ENCODE peak calls at places on chromosomes 11 and 22, in eight cellular contexts. X is small intestine, V is uterus, P is IMR-90, B is neural progenitor cell, G is cardiac muscle cell, A is esophagus squamous epithelium, L is GM23248. N is an unnamed sample.

GRCh38 chr11:36234825-36235224 is 54.4 kb downstream of the COMMD9 start:
- DNase-seq in V (no peak), A (no peak), G (no peak), L (no peak), X (no peak), B (no peak), P (no peak), N (no peak)

GRCh38 chr11:86575927-86576326 is 96.5 kb downstream of the ME3 start:
- DNase-seq in P (no peak), B (no peak), V (no peak), L (no peak), A (no peak), X (no peak), G (no peak), N (no peak)

GRCh38 chr11:134126197-134126822 is 57.4 kb downstream of the JAM3 start:
- DNase-seq in L (peak; percentile 96), X (no peak), V (no peak), P (peak; percentile 97), B (no peak), A (no peak), G (peak; percentile 52), N (no peak)

GRCh38 chr11:993632-994167 is 42.8 kb downstream of the MUC6 start:
- DNase-seq in L (no peak), X (no peak), B (no peak), A (no peak), V (no peak), G (no peak), P (no peak), N (no peak)

GRCh38 chr11:134252539-134253188 is 488 bp downstream of the THYN1 start:
- DNase-seq in B (peak; percentile 63), L (peak; percentile 84), V (no peak), A (no peak), X (peak; percentile 24), G (peak; percentile 68), P (peak; percentile 57), N (no peak)

GRCh38 chr11:114395776-114396175 is 4.5 kb downstream of the C11orf71 start:
- DNase-seq in X (peak; percentile 7), A (no peak), B (peak; percentile 35), P (no peak), G (no peak), L (peak; percentile 27), V (no peak), N (no peak)

GRCh38 chr11:110376711-110377324 is 52.9 kb upstream of the FDX1 start:
- DNase-seq in G (peak; percentile 95), B (peak; percentile 78), L (peak; percentile 82), A (no peak), V (peak; percentile 64), P (peak; percentile 79), X (peak; percentile 64), N (peak; percentile 75)

GRCh38 chr11:13169709-13170108 is 107.9 kb upstream of the BMAL1 start:
- DNase-seq in B (no peak), L (peak; percentile 86), G (peak; percentile 94), A (no peak), V (no peak), X (no peak), P (peak; percentile 94), N (no peak)

GRCh38 chr22:17260950-17261349 is 41.7 kb upstream of the ADA2 start:
- DNase-seq in P (no peak), A (no peak), X (no peak), B (peak; percentile 45), G (no peak), L (no peak), V (no peak), N (no peak)

GRCh38 chr11:1139441-1140066 is 18.2 kb upstream of the MUC5AC start:
- DNase-seq in P (peak; percentile 91), L (no peak), X (no peak), G (peak; percentile 31), A (no peak), B (no peak), V (no peak), N (no peak)

GRCh38 chr11:26827567-26828037 is 105.7 kb upstream of the SLC5A12 start:
- DNase-seq in G (peak; percentile 79), A (no peak), L (no peak), P (peak; percentile 30), B (no peak), X (no peak), V (no peak), N (no peak)

GRCh38 chr11:76665172-76665571 is 5.4 kb downstream of the LRRC32 start:
- DNase-seq in G (no peak), X (no peak), B (no peak), L (no peak), P (no peak), A (no peak), V (no peak), N (no peak)
- H3K4me1 ChIP-seq in G (peaks cover 7% of the 10 kb centered on the region), X (no peaks in the 10 kb centered on the region), B (peaks cover 10% of the 10 kb centered on the region), L (peaks cover 8% of the 10 kb centered on the region), P (peaks cover 9% of the 10 kb centered on the region), A (peaks cover 23% of the 10 kb centered on the region), V (no peaks in the 10 kb centered on the region), N (no peaks in the 10 kb centered on the region)

GRCh38 chr11:65421204-65422103 is 1.1 kb upstream of the NEAT1 start:
- DNase-seq in G (peak; percentile 100), P (peak; percentile 99), B (peak; percentile 39), X (peak; percentile 98), V (peak; percentile 96), A (peak; percentile 86), L (peak; percentile 99), N (peak; percentile 97)
- H3K9me3 ChIP-seq in G (no peaks in the 10 kb centered on the region), P (no peaks in the 10 kb centered on the region), B (no peaks in the 10 kb centered on the region), X (no peaks in the 10 kb centered on the region), V (no peaks in the 10 kb centered on the region), A (no peaks in the 10 kb centered on the region), L (no peaks in the 10 kb centered on the region), N (no peaks in the 10 kb centered on the region)

DNA sequence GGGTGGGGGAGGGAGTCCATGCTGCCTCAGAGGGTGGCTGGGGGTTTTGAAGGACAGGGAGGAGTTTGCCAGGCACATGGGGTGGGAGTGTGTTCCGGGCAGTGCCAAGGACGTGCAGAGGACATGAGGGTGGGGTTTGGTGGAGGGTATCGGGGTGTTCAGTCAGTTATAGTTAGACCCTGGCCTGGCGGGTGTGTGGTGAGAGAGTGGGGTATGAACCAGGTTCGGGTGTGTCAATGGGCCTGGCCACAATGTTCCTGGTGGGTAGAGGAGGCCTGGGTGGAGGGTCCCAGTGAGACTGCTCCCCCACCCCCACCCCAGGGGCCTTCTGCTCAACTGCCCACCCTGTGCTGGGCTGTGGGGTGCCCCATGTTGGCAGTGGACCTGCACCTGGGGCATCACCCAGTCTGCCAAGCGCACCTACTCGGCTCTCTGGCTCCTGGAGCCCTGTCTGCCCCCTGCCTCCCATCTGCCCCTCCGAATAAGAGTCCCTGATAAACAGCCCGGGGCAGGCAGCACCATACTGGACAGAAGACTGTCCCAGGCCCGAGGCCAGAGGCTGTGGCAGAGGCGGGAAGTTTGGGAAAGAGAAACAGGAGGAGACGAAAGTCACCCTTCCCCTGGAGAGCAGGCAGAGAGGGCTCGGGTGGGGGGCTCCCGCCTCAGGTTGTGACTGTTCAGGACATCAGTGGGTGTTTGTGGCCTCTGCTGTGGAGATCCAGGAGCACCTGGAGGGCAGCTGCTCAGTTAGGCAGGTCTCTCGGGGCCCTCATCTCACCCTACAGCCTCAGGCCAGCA is 4.1 kb downstream of the PIM3 start:
- DNase-seq in P (no peak), B (peak; percentile 1), L (no peak), X (no peak), A (no peak), G (no peak), V (peak; percentile 17), N (peak; percentile 70)
- H3K4me1 ChIP-seq in P (peaks cover 37% of the 10 kb centered on the region), B (peaks cover 9% of the 10 kb centered on the region), L (peaks cover 5% of the 10 kb centered on the region), X (peaks cover 3% of the 10 kb centered on the region), A (peaks cover 59% of the 10 kb centered on the region), G (peaks cover 32% of the 10 kb centered on the region), V (peaks cover 40% of the 10 kb centered on the region), N (no peaks in the 10 kb centered on the region)

GRCh38 chr22:46853191-46853590 is 90.7 kb downstream of the TBC1D22A start:
- DNase-seq in P (no peak), B (no peak), V (no peak), G (no peak), L (no peak), X (no peak), A (no peak), N (no peak)

GRCh38 chr22:46849951-46850350 is 87.5 kb downstream of the TBC1D22A start:
- DNase-seq in V (no peak), P (no peak), B (no peak), G (no peak), L (no peak), A (no peak), X (no peak), N (no peak)

GRCh38 chr22:46852771-46853170 is 90.3 kb downstream of the TBC1D22A start:
- DNase-seq in P (no peak), V (no peak), A (no peak), B (no peak), L (no peak), X (no peak), G (no peak), N (no peak)

GRCh38 chr22:46851941-46852340 is 89.5 kb downstream of the TBC1D22A start:
- DNase-seq in G (no peak), B (no peak), L (no peak), V (no peak), A (no peak), P (no peak), X (no peak), N (no peak)

DNA sequence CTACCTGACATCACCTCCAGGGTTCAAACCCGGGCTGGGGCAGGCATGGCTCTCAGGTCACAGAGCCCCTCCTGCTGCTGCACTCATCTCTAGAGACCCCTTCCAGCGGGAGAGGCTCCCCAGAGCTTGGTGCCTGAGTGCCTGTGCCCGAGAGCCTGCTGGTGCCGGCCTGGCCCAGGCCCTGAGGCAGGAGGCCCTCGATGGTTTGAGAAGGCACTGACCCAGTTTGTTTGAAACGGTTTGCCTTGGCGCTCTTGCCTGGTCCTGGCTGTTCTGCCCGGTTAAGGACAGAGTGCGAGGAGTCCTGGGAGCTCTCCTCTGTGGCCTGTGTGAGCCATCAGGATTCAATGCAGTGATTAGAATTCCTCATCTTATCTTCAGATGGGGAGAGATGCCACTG is 88.9 kb downstream of the TBC1D22A start:
- DNase-seq in G (no peak), L (no peak), V (no peak), X (no peak), A (no peak), P (no peak), B (no peak), N (no peak)
- H3K9me3 ChIP-seq in G (no peaks in the 10 kb centered on the region), L (no peaks in the 10 kb centered on the region), V (no peaks in the 10 kb centered on the region), X (no peaks in the 10 kb centered on the region), A (no peaks in the 10 kb centered on the region), P (no peaks in the 10 kb centered on the region), B (no peaks in the 10 kb centered on the region), N (no peaks in the 10 kb centered on the region)

DNA sequence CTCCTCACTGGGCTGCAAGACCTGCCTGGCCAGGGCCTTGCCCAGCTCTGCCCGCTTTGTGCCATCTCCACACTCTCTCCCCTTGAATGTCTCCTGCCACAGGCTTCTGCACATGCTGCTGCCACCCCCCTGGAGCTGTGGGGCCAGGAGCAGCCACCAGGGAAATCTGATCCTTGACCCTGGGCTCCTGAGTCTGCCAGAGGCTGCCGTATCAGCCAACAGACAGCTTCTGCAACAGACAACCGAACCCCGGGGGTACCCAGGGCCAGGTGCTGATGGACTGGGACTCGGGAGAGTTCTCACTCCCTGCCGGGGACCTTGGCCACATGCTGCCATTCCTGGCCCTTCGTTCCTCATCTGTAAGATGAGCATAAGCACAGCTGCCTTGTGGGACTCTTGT is 3.3 kb upstream of the PPARA start:
- DNase-seq in A (no peak), G (no peak), L (no peak), B (no peak), X (peak; percentile 47), P (no peak), V (no peak), N (no peak)
- H3K4me1 ChIP-seq in A (peaks cover 26% of the 10 kb centered on the region), G (peaks cover 7% of the 10 kb centered on the region), L (peaks cover 1% of the 10 kb centered on the region), B (peaks cover 9% of the 10 kb centered on the region), X (peaks cover 8% of the 10 kb centered on the region), P (peaks cover 3% of the 10 kb centered on the region), V (peaks cover 4% of the 10 kb centered on the region), N (no peaks in the 10 kb centered on the region)